ENCODE peak calls at places on chromosomes 11 and 22, in ten cellular contexts. I is IMR-90; O is cardiac muscle cell; L is Panc1; S is CD4-positive, alpha-beta T cell; W is foreskin fibroblast; N is OCI-LY7; K is BE2C; X is upper lobe of right lung; M is coronary artery. T is an unnamed sample.
A peak's percentile ranks its signal among the peaks of the same experiment; 100 is the strongest.

GRCh38 chr11:75406338-75406777 is 7.0 kb downstream of the RPS3 start:
- DNase-seq in I (peak; percentile 87), O (no peak), L (no peak), S (no peak), W (peak; percentile 66), N (no peak), K (peak; percentile 67), X (no peak), M (no peak), T (no peak)

GRCh38 chr22:45271667-45272188 is 13.0 kb upstream of the UPK3A start:
- DNase-seq in I (no peak), O (peak; percentile 72), L (no peak), S (no peak), W (peak; percentile 46), N (no peak), K (no peak), X (no peak), M (no peak), T (no peak)

GRCh38 chr11:108984548-108984947 is 319.7 kb downstream of the DDX10 start:
- DNase-seq in I (no peak), O (no peak), L (no peak), S (no peak), W (no peak), N (no peak), K (no peak), X (no peak), M (no peak), T (no peak)

GRCh38 chr11:80163441-80163840 is 722.6 kb upstream of the TENM4 start:
- DNase-seq in I (no peak), O (no peak), L (no peak), S (no peak), W (no peak), N (no peak), K (no peak), X (no peak), M (no peak), T (no peak)

GRCh38 chr22:47112566-47112965 is 350.1 kb downstream of the TBC1D22A start:
- DNase-seq in I (no peak), O (no peak), L (no peak), S (no peak), W (no peak), N (no peak), K (no peak), X (no peak), M (no peak), T (no peak)

GRCh38 chr11:72585762-72586590 is 88.2 kb downstream of the PDE2A start:
- DNase-seq in I (peak; percentile 44), O (peak; percentile 83), L (no peak), S (peak; percentile 59), W (peak; percentile 74), N (peak; percentile 81), K (peak; percentile 71), X (no peak), M (no peak), T (peak; percentile 67)

GRCh38 chr11:71997594-71997993 is 1.1 kb upstream of the IL18BP start:
- DNase-seq in I (no peak), O (no peak), L (no peak), S (no peak), W (no peak), N (no peak), K (no peak), X (no peak), M (no peak), T (no peak)

GRCh38 chr11:88363566-88364169 is 26.1 kb upstream of the CTSC start:
- DNase-seq in I (peak; percentile 34), O (no peak), L (no peak), S (no peak), W (peak; percentile 38), N (no peak), K (no peak), X (no peak), M (no peak), T (no peak)

GRCh38 chr11:65774525-65775306 is 6.1 kb downstream of the AP5B1 start:
- DNase-seq in I (no peak), O (no peak), L (no peak), S (no peak), W (no peak), N (no peak), K (no peak), X (peak; percentile 62), M (no peak), T (no peak)

GRCh38 chr11:65777241-65777640 is 3.5 kb downstream of the AP5B1 start:
- DNase-seq in I (no peak), O (no peak), L (no peak), S (no peak), W (no peak), N (no peak), K (no peak), X (peak; percentile 34), M (no peak), T (no peak)

GRCh38 chr11:65777821-65778361 is 2.9 kb downstream of the AP5B1 start:
- DNase-seq in I (no peak), O (no peak), L (no peak), S (peak; percentile 31), W (no peak), N (no peak), K (no peak), X (peak; percentile 72), M (peak; percentile 72), T (no peak)

GRCh38 chr11:65776710-65777141 is 4.0 kb downstream of the AP5B1 start:
- DNase-seq in I (no peak), O (no peak), L (no peak), S (no peak), W (no peak), N (no peak), K (no peak), X (peak; percentile 48), M (no peak), T (no peak)

DNA sequence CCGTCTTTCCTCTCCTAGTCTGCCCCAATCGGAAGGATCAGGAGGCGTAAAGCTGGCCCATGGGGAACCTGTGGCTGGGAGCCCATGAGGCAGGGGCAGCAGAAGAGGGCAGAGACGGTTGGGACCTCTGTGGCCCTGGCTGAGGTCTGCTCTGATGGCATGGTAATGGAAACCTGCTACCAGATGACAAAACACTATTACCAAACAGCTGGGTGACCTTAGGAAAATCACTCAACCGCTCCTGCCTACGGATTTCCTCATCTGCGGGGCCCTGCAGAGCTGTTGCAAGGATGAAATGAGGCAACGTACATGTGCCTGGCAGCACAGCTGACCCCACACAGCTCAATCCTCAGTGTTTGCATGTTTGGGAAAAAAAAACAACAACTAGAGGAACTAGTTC is 4.6 kb downstream of the AP5B1 start:
- DNase-seq in I (peak; percentile 8), O (no peak), L (no peak), S (no peak), W (peak; percentile 60), N (no peak), K (no peak), X (peak; percentile 77), M (peak; percentile 73), T (no peak)
- TF ChIP-seq CTCF in I (no peak), O (no peak), L (no peak), S (no peak), W (no peak), N (no peak), K (no peak), X (no peak), M (no peak), T (no peak)

DNA sequence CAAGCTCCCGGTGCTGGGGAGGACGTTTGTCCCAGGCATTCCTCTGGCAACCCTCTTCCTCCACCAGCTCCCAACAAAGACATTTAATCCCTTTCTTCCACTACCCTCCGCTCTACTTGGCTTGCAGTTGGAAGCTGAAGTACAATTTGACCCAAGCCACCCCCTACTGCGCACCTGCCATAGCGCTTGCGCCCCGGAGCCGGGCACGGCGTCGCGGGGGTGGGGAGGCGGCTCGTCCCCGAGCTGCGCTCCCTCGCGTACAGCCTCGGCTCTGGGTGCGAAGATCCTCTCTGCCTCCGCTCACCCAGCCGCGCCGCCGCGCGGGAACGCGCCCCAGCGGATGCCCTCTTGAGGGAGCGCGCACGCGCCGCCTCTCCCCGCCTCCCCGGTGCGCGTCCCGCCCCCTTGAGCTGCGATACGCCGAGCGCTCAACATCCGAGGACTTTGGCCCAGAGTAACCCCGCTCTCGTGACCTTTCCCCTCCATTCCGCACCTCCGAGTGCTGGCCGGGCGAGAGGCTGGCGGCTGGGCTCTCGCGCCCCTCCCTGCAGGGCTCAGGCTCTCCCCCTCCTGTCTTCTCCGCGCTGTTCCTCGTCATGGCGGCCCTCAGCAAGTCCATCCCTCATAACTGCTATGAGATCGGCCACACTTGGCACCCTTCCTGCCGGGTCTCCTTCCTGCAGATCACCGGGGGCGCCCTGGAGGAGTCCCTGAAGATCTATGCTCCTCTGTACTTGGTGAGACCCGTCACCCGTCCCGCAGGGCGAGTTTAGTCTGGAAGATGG is at the start of gene TMEM135:
- DNase-seq in I (peak; percentile 83), O (peak; percentile 97), L (peak; percentile 88), S (peak; percentile 92), W (peak; percentile 98), N (peak; percentile 97), K (peak; percentile 95), X (peak; percentile 97), M (peak; percentile 95), T (peak; percentile 96)
- TF ChIP-seq CTCF in I (no peak), O (no peak), L (no peak), S (no peak), W (peak; percentile 18), N (peak; percentile 23), K (no peak), X (no peak), M (no peak), T (no peak)

DNA sequence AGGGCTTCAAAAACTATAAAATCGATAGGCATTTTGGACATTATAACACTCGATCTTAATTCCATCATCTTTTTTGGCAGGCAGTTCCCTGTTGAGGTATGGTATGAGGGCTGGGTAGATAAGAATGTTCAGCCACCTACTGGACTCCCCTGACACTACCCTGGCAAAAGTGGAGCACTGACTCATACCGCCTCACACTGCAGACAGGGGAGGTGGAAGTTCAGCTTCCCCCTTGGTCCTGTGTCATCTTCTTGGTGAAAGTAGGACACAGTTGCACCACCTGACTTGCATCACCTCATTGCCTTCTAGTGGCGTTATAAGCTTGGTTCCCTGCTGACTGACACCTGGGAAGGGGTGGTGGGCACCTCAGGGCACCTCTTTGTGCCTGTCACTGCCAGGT is 30.4 kb downstream of the PAAF1 start:
- DNase-seq in I (peak; percentile 55), O (no peak), L (no peak), S (no peak), W (peak; percentile 43), N (no peak), K (no peak), X (no peak), M (no peak), T (no peak)
- TF ChIP-seq CTCF in I (peak; percentile 31), O (peak; percentile 4), L (no peak), S (no peak), W (no peak), N (no peak), K (peak; percentile 16), X (no peak), M (no peak), T (no peak)

DNA sequence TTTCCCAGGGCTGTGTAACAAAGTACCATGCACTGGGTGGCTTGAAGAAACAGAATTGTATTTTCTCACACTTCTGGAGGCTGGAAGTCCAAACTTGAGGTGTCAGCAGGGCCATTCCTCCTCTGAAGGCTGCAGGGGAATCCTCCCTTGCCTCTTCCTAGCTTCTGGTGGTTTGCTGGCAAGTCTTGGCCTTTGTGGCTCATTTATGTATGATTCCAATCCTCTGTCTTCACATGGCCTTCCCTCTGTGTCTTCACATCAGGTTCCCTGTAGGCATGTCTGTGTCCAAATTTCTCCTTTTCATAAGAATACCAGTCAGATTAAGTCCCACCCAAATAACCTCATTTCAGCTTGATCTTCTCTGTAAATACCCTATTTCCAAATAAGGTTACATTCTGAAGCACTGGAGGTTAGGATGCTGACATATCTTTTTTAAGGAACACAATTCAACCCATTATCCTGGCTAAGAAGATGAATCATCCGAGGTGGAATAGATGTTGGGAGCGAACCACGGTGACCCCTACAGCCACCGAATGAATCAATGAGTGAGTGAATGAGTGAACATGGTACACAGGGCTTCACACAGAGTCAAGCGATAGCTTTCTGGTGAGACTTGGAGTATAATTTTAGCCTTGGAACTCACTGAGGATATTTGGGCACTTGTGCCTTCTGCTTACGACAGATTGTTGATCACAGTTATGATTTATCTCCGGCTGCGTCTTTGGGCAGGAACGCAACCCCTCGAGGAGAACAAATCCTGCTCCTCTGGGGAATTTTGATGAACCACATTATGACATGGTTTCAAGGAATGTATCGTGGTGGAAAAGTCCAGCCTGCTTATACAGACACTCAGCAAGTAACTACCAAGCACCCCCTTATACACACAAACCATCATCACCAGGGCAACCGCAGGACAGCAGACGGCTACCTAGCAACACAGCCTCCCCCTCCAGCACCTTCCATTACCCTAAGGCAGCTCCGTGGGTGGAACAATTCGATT is 34.3 kb upstream of the MICAL2 start:
- DNase-seq in I (peak; percentile 100), O (no peak), L (no peak), S (no peak), W (peak; percentile 98), N (no peak), K (no peak), X (no peak), M (peak; percentile 91), T (no peak)
- TF ChIP-seq CTCF in I (no peak), O (no peak), L (no peak), S (no peak), W (no peak), N (no peak), K (no peak), X (no peak), M (no peak), T (no peak)